ENCODE peak calls at places on chromosomes 12 and 14, in ten cellular contexts. One of them, this sample, is unnamed.

GRCh38 chr12:52360106-52360662 is 7.1 kb downstream of the KRT85 start:
- DNase-seq in left ventricle myocardium inferior: no peak
- DNase-seq in WERI-Rb-1: no peak
- DNase-seq in lung: no peak
- DNase-seq in Calu3: no peak
- DNase-seq in MM.1S: no peak
- DNase-seq in HFFc6: no peak
- DNase-seq in AG04450: no peak
- DNase-seq in spleen: peak; percentile 44
- DNase-seq in HFF-Myc: no peak
- DNase-seq in this sample: no peak

GRCh38 chr14:91063119-91063518 is 2.7 kb upstream of the RPS6KA5 start:
- DNase-seq in left ventricle myocardium inferior: no peak
- DNase-seq in WERI-Rb-1: no peak
- DNase-seq in lung: no peak
- DNase-seq in Calu3: no peak
- DNase-seq in MM.1S: peak; percentile 39
- DNase-seq in HFFc6: no peak
- DNase-seq in AG04450: no peak
- DNase-seq in spleen: no peak
- DNase-seq in HFF-Myc: no peak
- DNase-seq in this sample: no peak

GRCh38 chr14:74401504-74402241 is 24.3 kb downstream of the SYNDIG1L start:
- DNase-seq in left ventricle myocardium inferior: peak; percentile 29
- DNase-seq in WERI-Rb-1: peak; percentile 38
- DNase-seq in lung: no peak
- DNase-seq in Calu3: peak; percentile 30
- DNase-seq in MM.1S: peak; percentile 76
- DNase-seq in HFFc6: no peak
- DNase-seq in AG04450: no peak
- DNase-seq in spleen: peak; percentile 93
- DNase-seq in HFF-Myc: no peak
- DNase-seq in this sample: no peak

GRCh38 chr14:88551094-88551870 is 3.5 kb downstream of the PTPN21 start:
- DNase-seq in left ventricle myocardium inferior: peak; percentile 76
- DNase-seq in WERI-Rb-1: no peak
- DNase-seq in lung: peak; percentile 81
- DNase-seq in Calu3: peak; percentile 88
- DNase-seq in MM.1S: no peak
- DNase-seq in HFFc6: peak; percentile 85
- DNase-seq in AG04450: peak; percentile 63
- DNase-seq in spleen: peak; percentile 86
- DNase-seq in HFF-Myc: peak; percentile 65
- DNase-seq in this sample: peak; percentile 54

GRCh38 chr14:55802986-55803431 is 223.0 kb downstream of the KTN1 start:
- DNase-seq in left ventricle myocardium inferior: no peak
- DNase-seq in WERI-Rb-1: no peak
- DNase-seq in lung: no peak
- DNase-seq in Calu3: peak; percentile 40
- DNase-seq in MM.1S: no peak
- DNase-seq in HFFc6: peak; percentile 19
- DNase-seq in AG04450: no peak
- DNase-seq in spleen: no peak
- DNase-seq in HFF-Myc: no peak
- DNase-seq in this sample: no peak

GRCh38 chr14:58099682-58100081 is 52.3 kb downstream of the ARMH4 start:
- DNase-seq in left ventricle myocardium inferior: no peak
- DNase-seq in WERI-Rb-1: no peak
- DNase-seq in lung: no peak
- DNase-seq in Calu3: no peak
- DNase-seq in MM.1S: no peak
- DNase-seq in HFFc6: no peak
- DNase-seq in AG04450: no peak
- DNase-seq in spleen: no peak
- DNase-seq in HFF-Myc: no peak
- DNase-seq in this sample: no peak

GRCh38 chr12:125878483-125878882 is 813.2 kb downstream of the AACS start:
- DNase-seq in left ventricle myocardium inferior: no peak
- DNase-seq in WERI-Rb-1: no peak
- DNase-seq in lung: no peak
- DNase-seq in Calu3: no peak
- DNase-seq in MM.1S: no peak
- DNase-seq in HFFc6: no peak
- DNase-seq in AG04450: no peak
- DNase-seq in spleen: no peak
- DNase-seq in HFF-Myc: no peak
- DNase-seq in this sample: no peak

GRCh38 chr12:69648476-69648875 is 37.8 kb upstream of the LRRC10 start:
- DNase-seq in left ventricle myocardium inferior: no peak
- DNase-seq in WERI-Rb-1: no peak
- DNase-seq in lung: no peak
- DNase-seq in Calu3: no peak
- DNase-seq in MM.1S: no peak
- DNase-seq in HFFc6: peak; percentile 88
- DNase-seq in AG04450: peak; percentile 80
- DNase-seq in spleen: no peak
- DNase-seq in HFF-Myc: peak; percentile 20
- DNase-seq in this sample: peak; percentile 59

GRCh38 chr14:103629503-103630121 is 601 bp downstream of the KLC1 start:
- DNase-seq in left ventricle myocardium inferior: peak; percentile 70
- DNase-seq in WERI-Rb-1: peak; percentile 31
- DNase-seq in lung: peak; percentile 56
- DNase-seq in Calu3: peak; percentile 50
- DNase-seq in MM.1S: peak; percentile 6
- DNase-seq in HFFc6: no peak
- DNase-seq in AG04450: no peak
- DNase-seq in spleen: peak; percentile 93
- DNase-seq in HFF-Myc: no peak
- DNase-seq in this sample: no peak

GRCh38 chr12:109772622-109773321 is 59.1 kb downstream of the FAM222A start:
- DNase-seq in left ventricle myocardium inferior: no peak
- DNase-seq in WERI-Rb-1: peak; percentile 18
- DNase-seq in lung: no peak
- DNase-seq in Calu3: no peak
- DNase-seq in MM.1S: no peak
- DNase-seq in HFFc6: no peak
- DNase-seq in AG04450: no peak
- DNase-seq in spleen: peak; percentile 37
- DNase-seq in HFF-Myc: no peak
- DNase-seq in this sample: no peak

GRCh38 chr12:62530596-62530995 is 64.0 kb downstream of the MON2 start:
- DNase-seq in left ventricle myocardium inferior: no peak
- DNase-seq in WERI-Rb-1: no peak
- DNase-seq in lung: no peak
- DNase-seq in Calu3: no peak
- DNase-seq in MM.1S: no peak
- DNase-seq in HFFc6: peak; percentile 62
- DNase-seq in AG04450: peak; percentile 85
- DNase-seq in spleen: no peak
- DNase-seq in HFF-Myc: peak; percentile 67
- DNase-seq in this sample: peak; percentile 63

GRCh38 chr12:107311682-107312081 is 218.3 kb upstream of the CRY1 start:
- DNase-seq in left ventricle myocardium inferior: no peak
- DNase-seq in WERI-Rb-1: no peak
- DNase-seq in lung: no peak
- DNase-seq in Calu3: no peak
- DNase-seq in MM.1S: no peak
- DNase-seq in HFFc6: no peak
- DNase-seq in AG04450: no peak
- DNase-seq in spleen: no peak
- DNase-seq in HFF-Myc: no peak
- DNase-seq in this sample: no peak

GRCh38 chr12:124392991-124393790 is 98.3 kb downstream of the RFLNA start:
- DNase-seq in left ventricle myocardium inferior: peak; percentile 94
- DNase-seq in WERI-Rb-1: no peak
- DNase-seq in lung: peak; percentile 80
- DNase-seq in Calu3: peak; percentile 66
- DNase-seq in MM.1S: no peak
- DNase-seq in HFFc6: peak; percentile 62
- DNase-seq in AG04450: no peak
- DNase-seq in spleen: peak; percentile 85
- DNase-seq in HFF-Myc: no peak
- DNase-seq in this sample: peak; percentile 54

GRCh38 chr14:102805941-102806340 is 28.7 kb downstream of the TRAF3 start:
- DNase-seq in left ventricle myocardium inferior: no peak
- DNase-seq in WERI-Rb-1: no peak
- DNase-seq in lung: no peak
- DNase-seq in Calu3: no peak
- DNase-seq in MM.1S: no peak
- DNase-seq in HFFc6: no peak
- DNase-seq in AG04450: no peak
- DNase-seq in spleen: no peak
- DNase-seq in HFF-Myc: no peak
- DNase-seq in this sample: no peak

DNA sequence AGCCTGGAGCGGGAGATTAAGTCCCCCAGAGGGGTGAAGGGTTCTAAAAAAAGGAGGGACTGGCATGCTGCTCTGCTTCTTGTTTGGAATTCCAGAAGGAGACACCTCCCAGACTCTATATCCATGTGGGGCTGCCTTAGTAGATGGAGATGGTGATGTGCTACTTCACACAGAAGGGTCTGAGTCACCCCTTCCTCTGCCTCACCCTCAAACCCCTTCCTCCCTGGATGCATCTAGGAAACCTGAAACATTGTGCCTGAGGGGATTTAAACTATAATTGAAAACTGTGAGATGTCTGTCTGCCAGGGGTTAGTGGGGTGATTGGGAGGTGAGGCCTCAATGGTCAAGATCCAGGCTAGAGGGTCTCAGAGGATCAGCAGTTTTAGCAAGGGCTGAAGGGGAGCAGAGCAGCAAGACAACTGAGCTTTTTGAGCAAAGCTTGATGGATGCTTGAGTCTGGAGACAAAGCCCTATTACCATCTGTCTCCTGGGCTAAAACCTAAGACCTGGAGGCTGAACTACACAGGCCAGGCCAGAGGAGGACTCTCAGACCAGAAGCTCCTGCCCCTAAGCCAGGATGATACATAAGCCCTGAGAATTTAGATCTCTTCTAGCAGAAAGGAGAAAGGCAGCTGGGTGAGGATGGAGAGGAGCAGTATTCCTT is 314.7 kb upstream of the ATP2B1 start:
- DNase-seq in left ventricle myocardium inferior: no peak
- DNase-seq in WERI-Rb-1: peak; percentile 92
- DNase-seq in lung: no peak
- DNase-seq in Calu3: no peak
- DNase-seq in MM.1S: no peak
- DNase-seq in HFFc6: no peak
- DNase-seq in AG04450: no peak
- DNase-seq in spleen: no peak
- DNase-seq in HFF-Myc: no peak
- DNase-seq in this sample: no peak
- TF ChIP-seq CTCF in left ventricle myocardium inferior: no peak
- TF ChIP-seq CTCF in WERI-Rb-1: peak; percentile 26
- TF ChIP-seq CTCF in lung: no peak
- TF ChIP-seq CTCF in Calu3: no peak
- TF ChIP-seq CTCF in MM.1S: no peak
- TF ChIP-seq CTCF in HFFc6: no peak
- TF ChIP-seq CTCF in AG04450: no peak
- TF ChIP-seq CTCF in spleen: no peak
- TF ChIP-seq CTCF in HFF-Myc: no peak
- TF ChIP-seq CTCF in this sample: no peak

GRCh38 chr12:3810540-3810939 is 57.6 kb upstream of the CRACR2A start:
- DNase-seq in left ventricle myocardium inferior: no peak
- DNase-seq in WERI-Rb-1: no peak
- DNase-seq in lung: no peak
- DNase-seq in Calu3: no peak
- DNase-seq in MM.1S: no peak
- DNase-seq in HFFc6: no peak
- DNase-seq in AG04450: no peak
- DNase-seq in spleen: no peak
- DNase-seq in HFF-Myc: no peak
- DNase-seq in this sample: no peak
- TF ChIP-seq CTCF in left ventricle myocardium inferior: no peak
- TF ChIP-seq CTCF in WERI-Rb-1: no peak
- TF ChIP-seq CTCF in lung: no peak
- TF ChIP-seq CTCF in Calu3: no peak
- TF ChIP-seq CTCF in MM.1S: no peak
- TF ChIP-seq CTCF in HFFc6: no peak
- TF ChIP-seq CTCF in AG04450: no peak
- TF ChIP-seq CTCF in spleen: no peak
- TF ChIP-seq CTCF in HFF-Myc: no peak
- TF ChIP-seq CTCF in this sample: no peak

GRCh38 chr14:24851406-24851805 is 198.5 kb downstream of the STXBP6 start:
- DNase-seq in left ventricle myocardium inferior: no peak
- DNase-seq in WERI-Rb-1: no peak
- DNase-seq in lung: no peak
- DNase-seq in Calu3: no peak
- DNase-seq in MM.1S: no peak
- DNase-seq in HFFc6: no peak
- DNase-seq in AG04450: no peak
- DNase-seq in spleen: no peak
- DNase-seq in HFF-Myc: no peak
- DNase-seq in this sample: no peak

GRCh38 chr14:24849471-24849870 is 200.5 kb downstream of the STXBP6 start:
- DNase-seq in left ventricle myocardium inferior: no peak
- DNase-seq in WERI-Rb-1: no peak
- DNase-seq in lung: no peak
- DNase-seq in Calu3: no peak
- DNase-seq in MM.1S: no peak
- DNase-seq in HFFc6: peak; percentile 68
- DNase-seq in AG04450: no peak
- DNase-seq in spleen: no peak
- DNase-seq in HFF-Myc: no peak
- DNase-seq in this sample: no peak

GRCh38 chr14:24853446-24853845 is 196.5 kb downstream of the STXBP6 start:
- DNase-seq in left ventricle myocardium inferior: no peak
- DNase-seq in WERI-Rb-1: no peak
- DNase-seq in lung: no peak
- DNase-seq in Calu3: no peak
- DNase-seq in MM.1S: no peak
- DNase-seq in HFFc6: no peak
- DNase-seq in AG04450: no peak
- DNase-seq in spleen: no peak
- DNase-seq in HFF-Myc: no peak
- DNase-seq in this sample: no peak

GRCh38 chr14:24851837-24852236 is 198.1 kb downstream of the STXBP6 start:
- DNase-seq in left ventricle myocardium inferior: no peak
- DNase-seq in WERI-Rb-1: no peak
- DNase-seq in lung: no peak
- DNase-seq in Calu3: no peak
- DNase-seq in MM.1S: no peak
- DNase-seq in HFFc6: no peak
- DNase-seq in AG04450: no peak
- DNase-seq in spleen: no peak
- DNase-seq in HFF-Myc: no peak
- DNase-seq in this sample: no peak

GRCh38 chr14:24852312-24853060 is 197.5 kb downstream of the STXBP6 start:
- DNase-seq in left ventricle myocardium inferior: no peak
- DNase-seq in WERI-Rb-1: no peak
- DNase-seq in lung: no peak
- DNase-seq in Calu3: no peak
- DNase-seq in MM.1S: no peak
- DNase-seq in HFFc6: no peak
- DNase-seq in AG04450: no peak
- DNase-seq in spleen: no peak
- DNase-seq in HFF-Myc: no peak
- DNase-seq in this sample: no peak
- TF ChIP-seq CTCF in left ventricle myocardium inferior: no peak
- TF ChIP-seq CTCF in WERI-Rb-1: no peak
- TF ChIP-seq CTCF in lung: no peak
- TF ChIP-seq CTCF in Calu3: no peak
- TF ChIP-seq CTCF in MM.1S: no peak
- TF ChIP-seq CTCF in HFFc6: no peak
- TF ChIP-seq CTCF in AG04450: peak; percentile 5
- TF ChIP-seq CTCF in spleen: no peak
- TF ChIP-seq CTCF in HFF-Myc: no peak
- TF ChIP-seq CTCF in this sample: no peak

GRCh38 chr12:18967814-18968213 is 161.7 kb upstream of the PLEKHA5 start:
- DNase-seq in left ventricle myocardium inferior: no peak
- DNase-seq in WERI-Rb-1: peak; percentile 57
- DNase-seq in lung: peak; percentile 51
- DNase-seq in Calu3: no peak
- DNase-seq in MM.1S: no peak
- DNase-seq in HFFc6: no peak
- DNase-seq in AG04450: no peak
- DNase-seq in spleen: no peak
- DNase-seq in HFF-Myc: no peak
- DNase-seq in this sample: no peak
- TF ChIP-seq CTCF in left ventricle myocardium inferior: no peak
- TF ChIP-seq CTCF in WERI-Rb-1: no peak
- TF ChIP-seq CTCF in lung: no peak
- TF ChIP-seq CTCF in Calu3: no peak
- TF ChIP-seq CTCF in MM.1S: no peak
- TF ChIP-seq CTCF in HFFc6: no peak
- TF ChIP-seq CTCF in AG04450: no peak
- TF ChIP-seq CTCF in spleen: no peak
- TF ChIP-seq CTCF in HFF-Myc: no peak
- TF ChIP-seq CTCF in this sample: no peak